ENCODE peak calls at places on chromosomes 11 and 22, in five cellular contexts. O is HCT116, K is spleen, Q is endothelial cell of umbilical vein, A is SK-N-SH. S is an unnamed sample.

GRCh38 chr11:65183201-65183891 is 1.6 kb downstream of the CAPN1 start:
- DNase-seq in A (no peak), Q (no peak), O (peak; percentile 37), K (no peak), S (peak; percentile 90)

GRCh38 chr11:68311155-68312116 is 955 bp upstream of the LRP5 start:
- DNase-seq in Q (no peak), A (peak; percentile 30), O (no peak), K (no peak), S (no peak)

GRCh38 chr22:22945195-22945594 is 57.6 kb downstream of the IGLL5 start:
- DNase-seq in K (no peak), O (no peak), A (no peak), Q (no peak), S (peak; percentile 40)

GRCh38 chr11:85947431-85948272 is 92.5 kb downstream of the CCDC83 start:
- DNase-seq in A (no peak), O (no peak), Q (peak; percentile 97), K (no peak), S (no peak)

GRCh38 chr11:5380740-5381342 is 2.8 kb upstream of the OR51M1 start:
- DNase-seq in O (peak; percentile 36), K (no peak), Q (peak; percentile 69), A (peak; percentile 40), S (peak; percentile 49)

GRCh38 chr11:14861680-14862079 is 30.4 kb downstream of the CYP2R1 start:
- DNase-seq in K (no peak), Q (no peak), A (no peak), O (no peak), S (no peak)

GRCh38 chr22:24049211-24049610 is 38.1 kb downstream of the CABIN1 start:
- DNase-seq in O (no peak), K (no peak), A (no peak), Q (no peak), S (no peak)

GRCh38 chr22:19396561-19396933 is 35.0 kb downstream of the HIRA start:
- DNase-seq in O (no peak), A (no peak), Q (no peak), K (no peak), S (no peak)

GRCh38 chr11:66131937-66132632 is 62.0 kb downstream of the PACS1 start:
- DNase-seq in A (no peak), K (no peak), Q (no peak), O (no peak), S (no peak)

GRCh38 chr11:2166091-2166851 is 5.3 kb upstream of the INS start:
- DNase-seq in Q (no peak), A (no peak), K (no peak), O (no peak), S (no peak)

GRCh38 chr11:5289696-5290095 is 12.1 kb downstream of the OR51B4 start:
- DNase-seq in K (no peak), O (no peak), Q (no peak), A (no peak), S (no peak)

GRCh38 chr22:30305906-30306628 is 16.8 kb upstream of the CASTOR1 start:
- DNase-seq in Q (no peak), A (no peak), K (no peak), O (no peak), S (no peak)

GRCh38 chr11:68282141-68282860 is 10.5 kb upstream of the C11orf24 start:
- DNase-seq in K (no peak), Q (no peak), A (no peak), O (no peak), S (no peak)

GRCh38 chr11:119782673-119783072 is 53.7 kb upstream of the NECTIN1 start:
- DNase-seq in K (peak; percentile 31), O (no peak), A (no peak), Q (no peak), S (no peak)

GRCh38 chr11:100890779-100891178 is 203.7 kb downstream of the ARHGAP42 start:
- DNase-seq in K (no peak), O (no peak), Q (no peak), A (no peak), S (no peak)

GRCh38 chr11:123020968-123021367 is 39.3 kb upstream of the BSX start:
- DNase-seq in K (no peak), Q (peak; percentile 32), O (peak; percentile 33), A (peak; percentile 76), S (no peak)

GRCh38 chr11:86459002-86459385 is 84.3 kb downstream of the CCDC81 start:
- DNase-seq in A (no peak), K (no peak), O (no peak), Q (peak; percentile 78), S (no peak)

GRCh38 chr11:116217006-116217405 is 555.8 kb downstream of the BUD13 start:
- DNase-seq in Q (peak; percentile 57), O (peak; percentile 27), A (no peak), K (no peak), S (no peak)

GRCh38 chr11:28701760-28702449 is 593.7 kb downstream of the METTL15 start:
- DNase-seq in Q (peak; percentile 82), O (peak; percentile 69), K (no peak), A (no peak), S (peak; percentile 52)

GRCh38 chr11:133078591-133079179 is 453.6 kb downstream of the OPCML start:
- DNase-seq in K (no peak), Q (peak; percentile 27), A (peak; percentile 70), O (no peak), S (no peak)

GRCh38 chr11:11856638-11857037 is 14.9 kb downstream of the USP47 start:
- DNase-seq in A (no peak), O (no peak), K (no peak), Q (no peak), S (no peak)

GRCh38 chr11:38043060-38043459 is 1445.0 kb upstream of the RAG2 start:
- DNase-seq in A (no peak), O (no peak), Q (no peak), K (no peak), S (no peak)

GRCh38 chr11:34149786-34150185 is 44.4 kb downstream of the NAT10 start:
- DNase-seq in A (peak; percentile 79), O (no peak), K (no peak), Q (no peak), S (no peak)

GRCh38 chr11:11798586-11799438 is 43.0 kb upstream of the USP47 start:
- DNase-seq in K (peak; percentile 92), A (peak; percentile 60), O (peak; percentile 60), Q (peak; percentile 76), S (peak; percentile 83)

GRCh38 chr11:87304350-87304749 is 266.6 kb downstream of the TMEM135 start:
- DNase-seq in A (no peak), O (no peak), Q (no peak), K (no peak), S (no peak)

GRCh38 chr11:125167292-125167953 is 2.9 kb downstream of the PKNOX2 start:
- DNase-seq in O (no peak), A (no peak), K (peak; percentile 72), Q (no peak), S (no peak)
- TF ChIP-seq POLR2AphosphoS5 in O (no peak), A (no peak), K (peak; percentile 79), Q (no peak), S (no peak)

GRCh38 chr11:112279901-112280267 is 19.2 kb upstream of the PLET1 start:
- DNase-seq in O (no peak), Q (peak; percentile 63), A (peak; percentile 84), K (peak; percentile 92), S (no peak)
- H3K4me3 ChIP-seq in O (no peak overlapping the region), Q (peak overlapping the region; percentile 33), A (peak overlapping the region; percentile 61), K (peak overlapping the region; percentile 50), S (peak overlapping the region; percentile 59)

GRCh38 chr11:117546431-117547160 is 218.9 kb downstream of the CEP164 start:
- DNase-seq in Q (no peak), O (no peak), K (no peak), A (no peak), S (no peak)

GRCh38 chr11:117545706-117546105 is 218.1 kb downstream of the CEP164 start:
- DNase-seq in Q (no peak), O (no peak), A (no peak), K (no peak), S (no peak)

GRCh38 chr11:117548876-117549275 is 221.2 kb downstream of the CEP164 start:
- DNase-seq in K (no peak), O (no peak), Q (no peak), A (no peak), S (no peak)

GRCh38 chr11:117547911-117548310 is 220.3 kb downstream of the CEP164 start:
- DNase-seq in A (no peak), O (no peak), Q (no peak), K (no peak), S (no peak)

DNA sequence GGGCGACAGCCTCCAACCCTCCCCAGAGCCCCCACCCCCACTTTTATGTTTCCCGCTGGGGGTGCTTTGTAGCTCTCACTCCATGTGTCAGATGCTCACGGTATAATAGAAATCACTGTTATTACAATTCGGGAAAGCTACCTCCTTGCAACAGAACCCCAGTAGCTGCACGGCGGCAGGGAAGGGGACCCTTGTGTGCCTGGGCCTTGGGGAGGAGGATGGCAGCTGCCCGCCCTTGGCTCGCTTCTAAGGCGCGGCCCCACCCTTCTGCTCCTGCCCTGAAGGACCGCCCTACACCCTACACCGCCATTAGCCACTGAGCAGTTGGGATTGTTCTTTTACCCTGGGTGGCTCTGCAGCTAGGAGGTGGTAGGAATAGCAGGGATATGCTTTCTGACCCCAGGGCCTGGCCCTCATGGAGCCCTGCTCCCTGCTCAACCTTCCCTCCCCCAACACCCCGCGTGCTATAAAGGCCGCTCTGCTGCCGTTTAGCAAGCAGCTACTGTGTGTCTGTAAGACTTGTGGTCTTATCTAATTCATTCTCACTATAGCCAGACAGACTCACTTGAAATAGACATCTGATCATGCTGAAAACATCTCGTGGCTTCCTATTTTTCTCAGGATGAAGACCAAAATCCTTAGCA is 219.7 kb downstream of the CEP164 start:
- DNase-seq in K (no peak), A (no peak), O (no peak), Q (no peak), S (no peak)
- H3K27ac ChIP-seq in K (no peak overlapping the region), A (no peak overlapping the region), O (no peak overlapping the region), Q (no peak overlapping the region), S (no peak overlapping the region)

DNA sequence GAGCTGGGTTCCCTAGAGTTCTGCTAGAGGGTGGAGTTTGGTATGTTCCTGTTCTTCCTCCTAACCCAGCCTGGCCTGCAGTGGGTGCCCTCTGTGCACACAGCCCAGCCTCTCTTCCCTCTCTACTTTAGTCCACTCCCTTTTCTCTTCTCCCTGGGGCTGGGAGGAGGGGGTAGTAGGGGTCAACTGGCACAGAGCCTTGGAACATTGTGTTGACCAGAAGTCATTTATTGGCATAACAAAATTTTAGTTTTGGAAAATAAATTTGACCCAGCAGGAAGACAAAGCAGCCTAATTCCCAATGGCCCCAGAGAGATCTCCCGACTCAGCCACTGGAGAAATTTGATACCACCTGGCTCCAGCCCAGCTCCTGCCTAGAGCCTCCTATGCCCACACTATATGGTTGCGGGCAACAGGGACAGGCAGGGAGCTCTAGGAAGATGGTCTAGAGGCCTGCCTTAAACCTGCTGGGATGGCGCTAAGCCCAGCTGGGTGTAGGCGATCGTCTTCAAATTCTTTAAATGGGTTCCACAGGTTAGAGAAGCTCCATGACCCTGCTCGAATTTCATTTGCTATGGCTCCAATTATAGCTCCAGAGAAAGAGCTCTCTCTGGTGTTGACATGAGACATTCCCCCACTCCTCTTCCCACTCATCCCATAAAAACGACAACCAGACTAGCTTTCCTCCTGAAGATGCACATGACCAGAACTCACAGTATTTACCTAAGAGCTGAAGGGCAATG is 9.9 kb downstream of the PCSK7 start:
- DNase-seq in K (no peak), A (no peak), O (no peak), Q (no peak), S (peak; percentile 57)
- TF ChIP-seq POLR2AphosphoS5 in K (no peak), A (no peak), O (peak; percentile 43), Q (no peak), S (peak; percentile 57)

GRCh38 chr22:36332623-36333331 is 55.0 kb downstream of the MYH9 start:
- DNase-seq in K (peak; percentile 77), A (no peak), Q (peak; percentile 64), O (no peak), S (no peak)
- H3K4me3 ChIP-seq in K (no peak overlapping the region), A (no peak overlapping the region), Q (no peak overlapping the region), O (peak overlapping the region; percentile 7), S (no peak overlapping the region)

GRCh38 chr11:22342599-22343138 is 4.5 kb downstream of the SLC17A6 start:
- DNase-seq in K (no peak), A (no peak), O (no peak), Q (no peak), S (no peak)
- H3K27ac ChIP-seq in K (no peak overlapping the region), A (no peak overlapping the region), O (no peak overlapping the region), Q (no peak overlapping the region), S (no peak overlapping the region)

S was measured in breast epithelium.